ENCODE peak calls at places on chromosomes 13 and 19, in nine cellular contexts. B is K562; J is heart right ventricle; S is transverse colon; I is aorta; A is HCT116; E is CD8-positive, alpha-beta memory T cell; Z is neural progenitor cell; U is uterus. V is an unnamed sample.
A peak's percentile ranks its signal among the peaks of the same experiment; 100 is the strongest.

GRCh38 chr13:29849071-29849541 is 1.3 kb downstream of the UBL3 start:
- DNase-seq in S (peak; percentile 31), I (peak; percentile 53), Z (peak; percentile 23), J (no peak), U (no peak), E (peak; percentile 57), A (no peak), B (no peak), V (peak; percentile 39)

GRCh38 chr19:16814526-16815100 is 14.6 kb upstream of the SIN3B start:
- DNase-seq in E (no peak), I (no peak), B (no peak), J (no peak), U (no peak), S (no peak), A (no peak), Z (no peak), V (no peak)

GRCh38 chr13:37540228-37540627 is 58.3 kb downstream of the POSTN start:
- DNase-seq in E (no peak), S (no peak), Z (no peak), B (no peak), U (no peak), J (no peak), I (no peak), A (no peak), V (no peak)

GRCh38 chr13:47109028-47109427 is 212.2 kb upstream of the HTR2A start:
- DNase-seq in U (no peak), A (no peak), J (no peak), E (no peak), B (no peak), Z (no peak), S (no peak), I (no peak), V (no peak)

GRCh38 chr19:508204-509150 is 1.2 kb downstream of the TPGS1 start:
- DNase-seq in U (no peak), B (no peak), E (no peak), A (no peak), S (no peak), I (no peak), Z (no peak), J (no peak), V (no peak)

GRCh38 chr19:37309834-37310575 is 60.9 kb upstream of the ZNF527 start:
- DNase-seq in E (no peak), J (no peak), Z (no peak), B (no peak), S (no peak), I (no peak), U (no peak), A (no peak), V (no peak)

GRCh38 chr19:11377237-11377636 is 2.8 kb downstream of the SWSAP1 start:
- DNase-seq in Z (no peak), A (no peak), U (peak; percentile 84), J (no peak), I (peak; percentile 71), E (no peak), B (peak; percentile 53), S (peak; percentile 48), V (no peak)

GRCh38 chr19:49361438-49362047 is 673 bp downstream of the TEAD2 start:
- DNase-seq in Z (peak; percentile 90), A (peak; percentile 56), E (no peak), I (peak; percentile 82), S (peak; percentile 81), U (peak; percentile 91), B (peak; percentile 90), J (peak; percentile 89), V (peak; percentile 67)

GRCh38 chr13:40644838-40645620 is 21.4 kb downstream of the FOXO1 start:
- DNase-seq in B (no peak), J (no peak), Z (peak; percentile 29), S (no peak), I (no peak), U (no peak), E (no peak), A (no peak), V (no peak)

GRCh38 chr13:78603240-78603947 is at the start of gene POU4F1:
- DNase-seq in J (peak; percentile 33), E (peak; percentile 67), S (peak; percentile 69), U (no peak), B (peak; percentile 87), A (no peak), I (no peak), Z (peak; percentile 93), V (peak; percentile 71)

GRCh38 chr13:112725346-112726017 is 35.6 kb downstream of the ATP11A start:
- DNase-seq in B (no peak), U (no peak), A (peak; percentile 48), S (no peak), J (no peak), E (no peak), Z (no peak), I (no peak), V (no peak)
- H3K4me1 ChIP-seq in B (peaks cover 56% of the 10 kb centered on the region), U (no peaks in the 10 kb centered on the region), A (peaks cover 57% of the 10 kb centered on the region), S (peaks cover 7% of the 10 kb centered on the region), J (peaks cover 73% of the 10 kb centered on the region), E (peaks cover 14% of the 10 kb centered on the region), Z (peaks cover 23% of the 10 kb centered on the region), I (no peaks in the 10 kb centered on the region), V (no peaks in the 10 kb centered on the region)

GRCh38 chr19:44066305-44066704 is 5.7 kb upstream of the ZNF284 start:
- DNase-seq in J (no peak), S (no peak), A (no peak), B (no peak), E (no peak), U (no peak), I (no peak), Z (no peak), V (no peak)
- H3K4me3 ChIP-seq in J (no peak overlapping the region), S (no peak overlapping the region), A (no peak overlapping the region), B (no peak overlapping the region), E (no peak overlapping the region), U (no peak overlapping the region), I (no peak overlapping the region), Z (no peak overlapping the region), V (no peak overlapping the region)

GRCh38 chr19:45159971-45160324 is 834 bp downstream of the NKPD1 start:
- DNase-seq in E (no peak), I (no peak), S (no peak), Z (no peak), B (no peak), A (no peak), U (no peak), J (no peak), V (no peak)
- H3K27me3 ChIP-seq in E (peaks cover 3% of the 10 kb centered on the region), I (no peaks in the 10 kb centered on the region), S (peaks cover 45% of the 10 kb centered on the region), Z (peaks cover 42% of the 10 kb centered on the region), B (peaks cover 6% of the 10 kb centered on the region), A (no peaks in the 10 kb centered on the region), U (no peaks in the 10 kb centered on the region), J (peaks cover 54% of the 10 kb centered on the region), V (no peaks in the 10 kb centered on the region)

DNA sequence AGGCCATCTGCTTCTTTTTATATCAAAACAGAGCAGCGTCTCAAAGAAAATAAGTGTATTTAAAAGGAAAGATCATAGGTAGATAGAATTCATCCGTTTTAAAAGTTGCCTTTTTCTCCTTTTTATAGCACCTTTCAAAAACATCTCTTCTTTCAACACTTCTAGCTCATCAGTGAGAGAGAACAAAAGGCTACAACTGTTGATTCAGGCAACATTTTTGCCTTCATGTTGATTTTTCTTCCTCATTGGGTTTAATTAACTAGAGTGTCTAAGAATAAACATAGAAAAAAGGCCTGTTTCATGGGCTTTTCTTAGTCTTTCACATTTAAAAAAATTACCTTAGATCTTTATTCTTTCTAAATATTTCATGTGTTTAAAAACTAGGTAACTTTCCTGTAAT is 13.6 kb downstream of the COL4A2 start:
- DNase-seq in S (no peak), A (no peak), J (no peak), E (no peak), B (no peak), I (no peak), U (no peak), Z (no peak), V (no peak)
- H3K4me1 ChIP-seq in S (peaks cover 26% of the 10 kb centered on the region), A (peaks cover 22% of the 10 kb centered on the region), J (peaks cover 92% of the 10 kb centered on the region), E (no peaks in the 10 kb centered on the region), B (no peaks in the 10 kb centered on the region), I (peaks cover 8% of the 10 kb centered on the region), U (peaks cover 6% of the 10 kb centered on the region), Z (peaks cover 7% of the 10 kb centered on the region), V (no peaks in the 10 kb centered on the region)

DNA sequence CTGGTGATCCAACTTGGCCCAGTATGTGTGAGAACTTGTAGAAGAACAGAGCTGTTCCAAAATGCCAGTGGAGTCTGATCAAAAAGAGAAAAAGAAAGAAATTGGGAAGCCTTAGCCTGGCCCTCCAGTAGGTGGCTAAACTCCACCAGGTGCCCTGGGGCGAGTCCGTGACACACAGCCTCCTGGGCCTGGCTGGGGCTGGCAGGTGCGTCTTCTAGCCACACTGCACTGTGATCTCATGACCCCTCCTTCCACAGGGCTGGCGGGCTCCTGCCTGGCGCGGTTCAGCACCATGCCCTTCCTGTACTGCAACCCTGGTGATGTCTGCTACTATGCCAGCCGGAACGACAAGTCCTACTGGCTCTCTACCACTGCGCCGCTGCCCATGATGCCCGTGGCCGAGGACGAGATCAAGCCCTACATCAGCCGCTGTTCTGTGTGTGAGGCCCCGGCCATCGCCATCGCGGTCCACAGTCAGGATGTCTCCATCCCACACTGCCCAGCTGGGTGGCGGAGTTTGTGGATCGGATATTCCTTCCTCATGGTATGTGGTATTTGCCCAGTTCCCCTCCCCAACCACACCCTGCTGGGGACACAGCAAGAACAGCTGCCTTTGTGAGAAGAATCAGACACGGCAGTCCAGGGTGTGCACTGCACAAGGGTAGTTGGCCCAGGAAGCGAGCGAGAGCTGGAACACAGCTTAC is 53.7 kb downstream of the RAB20 start:
- DNase-seq in A (no peak), I (no peak), E (no peak), J (peak; percentile 52), Z (no peak), S (peak; percentile 82), B (no peak), U (no peak), V (no peak)
- H3K4me3 ChIP-seq in A (no peak overlapping the region), I (no peak overlapping the region), E (no peak overlapping the region), J (no peak overlapping the region), Z (no peak overlapping the region), S (peak overlapping the region; percentile 0), B (no peak overlapping the region), U (no peak overlapping the region), V (no peak overlapping the region)